ENCODE peak calls at places on chromosomes 12 and 14, in eight cellular contexts. R, S, E, N, V, O, B and C are unnamed samples. For H3K4me1 and H3K27me3, the result is how much of the 10 kb centered on the place peaks cover.

GRCh38 chr14:75604979-75605825 is 26.8 kb downstream of the FLVCR2 start:
- DNase-seq in N (no peak), R (no peak), E (peak), O (peak), V (peak), S (peak), B (no peak), C (no peak)

GRCh38 chr12:98385636-98386035 is 129.8 kb upstream of the TMPO start:
- DNase-seq in N (no peak), E (no peak), R (no peak), O (no peak), B (no peak), V (no peak), S (no peak), C (no peak)

GRCh38 chr12:131103614-131104463 is 150.1 kb downstream of the ADGRD1 start:
- DNase-seq in N (peak), E (peak), S (peak), O (no peak), V (no peak), R (no peak), B (no peak), C (no peak)

GRCh38 chr14:88422919-88423318 is 37.5 kb downstream of the SPATA7 start:
- DNase-seq in B (no peak), O (no peak), N (no peak), E (no peak), R (peak), S (no peak), V (no peak), C (no peak)

GRCh38 chr12:113231275-113232231 is 10.3 kb downstream of the TPCN1 start:
- DNase-seq in S (no peak), B (no peak), V (no peak), R (peak), O (peak), E (peak), N (peak), C (no peak)

GRCh38 chr14:31936100-31936499 is 141.0 kb upstream of the ARHGAP5 start:
- DNase-seq in B (no peak), R (peak), O (no peak), S (no peak), V (no peak), N (no peak), E (no peak), C (no peak)

GRCh38 chr12:76470028-76470939 is 89.3 kb downstream of the OSBPL8 start:
- DNase-seq in V (no peak), R (peak), S (no peak), N (no peak), B (no peak), O (peak), E (no peak), C (no peak)

GRCh38 chr12:2922329-2922728 is 31.6 kb downstream of the TULP3 start:
- DNase-seq in B (no peak), E (no peak), N (no peak), O (no peak), S (no peak), R (peak), V (no peak), C (no peak)

GRCh38 chr12:78864483-78865296 is at the start of gene SYT1:
- DNase-seq in E (peak), S (peak), V (peak), B (peak), R (peak), N (no peak), O (peak), C (no peak)

GRCh38 chr14:68501621-68502052 is 291.2 kb downstream of the ZFP36L1 start:
- DNase-seq in S (peak), B (peak), N (peak), V (no peak), O (peak), E (no peak), R (no peak), C (no peak)

GRCh38 chr12:91883811-91884210 is 261.8 kb downstream of the BTG1 start:
- DNase-seq in N (no peak), O (no peak), E (no peak), S (no peak), B (no peak), R (no peak), V (no peak), C (no peak)

GRCh38 chr14:75610839-75611238 is 32.4 kb downstream of the FLVCR2 start:
- DNase-seq in R (peak), E (no peak), B (no peak), O (no peak), S (no peak), N (no peak), V (no peak), C (no peak)

GRCh38 chr14:105878125-105878524 is 351.7 kb downstream of the TMEM121 start:
- DNase-seq in R (no peak), N (peak), E (peak), O (no peak), V (no peak), S (peak), B (peak), C (no peak)

GRCh38 chr14:93027810-93028723 is 87.7 kb downstream of the ITPK1 start:
- DNase-seq in V (no peak), B (no peak), S (no peak), N (no peak), R (no peak), E (no peak), O (no peak), C (no peak)

GRCh38 chr12:109557200-109557599 is 16.1 kb downstream of the MMAB start:
- DNase-seq in R (no peak), N (no peak), S (no peak), B (no peak), O (no peak), E (no peak), V (no peak), C (no peak)

GRCh38 chr12:1777798-1778197 is 42.6 kb upstream of the LRTM2 start:
- DNase-seq in O (no peak), V (no peak), E (no peak), R (peak), B (no peak), S (no peak), N (no peak), C (no peak)

DNA sequence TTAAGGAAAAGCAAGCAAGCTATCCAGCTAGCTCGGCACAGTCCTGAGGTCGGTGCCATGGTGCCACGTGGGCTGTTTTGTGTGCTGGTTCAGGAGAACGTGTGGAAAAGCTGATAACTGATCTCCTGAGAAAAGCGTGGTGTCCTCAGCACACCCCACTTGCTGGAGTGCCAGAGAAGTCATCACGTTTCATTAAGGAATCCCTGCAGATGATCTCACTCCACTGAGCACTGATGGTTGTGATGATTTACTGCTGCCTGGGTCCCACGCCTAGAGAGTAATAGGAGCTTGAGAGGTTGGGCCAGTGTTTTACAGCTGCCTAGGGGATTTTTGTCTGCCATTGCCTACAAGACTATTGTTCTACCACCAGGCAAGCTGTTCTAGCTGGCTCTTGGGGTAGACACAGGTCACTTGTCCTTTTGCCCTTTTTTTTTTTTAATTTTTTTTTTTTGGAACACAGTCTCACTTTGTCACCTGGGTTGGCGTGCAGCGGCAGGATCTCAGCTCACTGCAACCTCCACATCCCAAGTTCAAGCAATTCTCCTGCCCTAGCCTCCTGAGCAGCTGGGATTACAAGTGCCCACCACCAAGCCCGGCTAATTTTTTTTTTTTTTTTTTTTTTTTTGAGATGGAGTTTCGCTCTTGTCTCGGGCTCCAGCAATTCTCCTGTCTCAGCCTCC is 42.3 kb upstream of the EVL start:
- DNase-seq in S (no peak), E (no peak), R (peak), N (peak), B (no peak), O (peak), V (no peak), C (no peak)
- H3K4me1 ChIP-seq in S (under half), E (under half), R (under half), N (under half), B (under half), O (under half), V (under half), C (under half)

DNA sequence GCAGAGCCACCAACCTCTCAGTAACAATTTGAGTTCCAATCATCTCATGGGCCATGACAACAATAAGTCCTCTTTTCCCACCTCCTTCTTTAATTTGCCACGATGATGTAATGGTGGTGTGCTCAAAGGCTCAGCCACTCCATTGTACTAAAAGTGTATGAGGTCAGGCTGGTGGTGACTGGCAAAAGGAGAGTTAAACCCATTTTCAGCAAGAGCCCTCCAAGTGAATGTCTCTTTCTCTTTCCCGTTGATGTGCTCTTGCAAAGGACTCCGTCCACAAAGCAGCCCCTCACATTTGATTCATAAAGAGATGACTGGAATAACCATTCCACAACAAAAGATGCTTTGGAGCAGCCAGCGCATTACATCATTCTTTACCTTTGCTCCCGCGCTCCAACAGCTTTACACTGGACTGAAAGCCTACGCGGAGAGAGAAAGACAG is 41.6 kb downstream of the DUSP16 start:
- DNase-seq in O (no peak), V (no peak), B (no peak), N (no peak), E (no peak), R (no peak), S (no peak), C (no peak)
- H3K27me3 ChIP-seq in O (under half), V (under half), B (under half), N (under half), E (under half), R (under half), S (under half), C (under half)

DNA sequence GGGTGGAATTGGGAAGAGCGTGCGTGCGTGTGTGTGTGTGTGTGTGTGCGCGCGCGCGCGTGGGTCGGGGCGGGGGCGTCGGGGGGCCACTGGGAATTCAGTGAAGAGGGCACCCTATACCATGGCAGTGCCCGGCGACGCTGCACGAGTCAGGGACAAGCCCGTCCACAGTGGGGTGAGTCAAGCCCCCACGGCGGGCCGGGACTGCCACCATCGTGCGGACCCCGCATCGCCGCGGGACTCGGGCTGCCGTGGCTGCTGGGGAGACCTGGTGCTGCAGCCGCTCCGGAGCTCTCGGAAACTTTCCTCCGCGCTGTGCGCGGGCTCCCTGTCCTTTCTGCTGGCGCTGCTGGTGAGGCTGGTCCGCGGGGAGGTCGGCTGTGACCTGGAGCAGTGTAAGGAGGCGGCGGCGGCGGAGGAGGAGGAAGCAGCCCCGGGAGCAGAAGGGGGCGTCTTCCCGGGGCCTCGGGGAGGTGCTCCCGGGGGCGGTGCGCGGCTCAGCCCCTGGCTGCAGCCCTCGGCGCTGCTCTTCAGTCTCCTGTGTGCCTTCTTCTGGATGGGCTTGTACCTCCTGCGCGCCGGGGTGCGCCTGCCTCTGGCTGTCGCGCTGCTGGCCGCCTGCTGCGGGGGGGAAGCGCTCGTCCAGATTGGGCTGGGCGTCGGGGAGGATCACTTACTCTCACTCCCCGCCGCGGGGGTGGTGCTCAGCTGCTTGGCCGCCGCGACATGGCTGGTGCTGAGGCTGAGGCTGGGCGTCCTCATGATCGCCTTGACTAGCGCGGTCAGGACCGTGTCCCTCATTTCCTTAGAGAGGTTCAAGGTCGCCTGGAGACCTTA is 1.0 kb downstream of the PDE3A start:
- DNase-seq in V (peak), E (peak), N (peak), O (peak), B (peak), S (peak), R (peak), C (no peak)
- H3K4me1 ChIP-seq in V (under half), E (under half), N (under half), O (under half), B (under half), S (under half), R (under half), C (under half)

DNA sequence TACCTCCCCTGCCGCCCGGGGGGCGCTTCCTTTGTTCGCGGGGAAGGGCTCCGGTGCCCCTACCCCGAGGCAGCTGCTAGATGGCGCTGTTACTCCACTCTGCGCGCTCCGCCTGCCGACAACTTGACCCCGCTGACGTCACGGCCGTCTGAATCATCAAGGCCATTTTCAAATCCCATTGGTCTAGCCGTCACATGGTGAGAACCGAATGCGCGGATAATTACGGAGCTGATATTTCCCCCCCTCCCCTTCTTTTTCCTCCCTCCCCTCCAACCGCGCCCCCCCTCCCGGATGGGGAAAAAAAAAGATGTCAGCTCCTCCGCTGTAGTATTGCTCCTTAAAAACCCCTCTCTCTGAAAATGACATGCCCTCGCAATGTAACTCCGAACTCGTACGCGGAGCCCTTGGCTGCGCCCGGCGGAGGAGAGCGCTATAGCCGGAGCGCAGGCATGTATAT is at the start of gene HOXC10:
- DNase-seq in O (peak), B (peak), S (peak), E (peak), V (peak), N (peak), R (peak), C (no peak)
- H3K27me3 ChIP-seq in O (under half), B (half or more), S (half or more), E (half or more), V (under half), N (under half), R (half or more), C (under half)